ENCODE peak calls at places on chromosomes 1 and 21, in nine cellular contexts. S, Y, V, X, R, Z, J, H and W are unnamed samples.

GRCh38 chr1:67645495-67646144 is 39.4 kb upstream of the GADD45A start:
- DNase-seq in S (no peak), Y (peak; percentile 41), V (no peak), X (no peak), R (peak; percentile 63), Z (peak; percentile 72), J (no peak), H (peak; percentile 69), W (peak; percentile 75)

GRCh38 chr1:226892534-226892895 is 22.1 kb downstream of the PSEN2 start:
- DNase-seq in S (no peak), Y (no peak), V (no peak), X (no peak), R (no peak), Z (no peak), J (no peak), H (no peak), W (no peak)

GRCh38 chr1:93005252-93005598 is 44.0 kb upstream of the DIPK1A start:
- DNase-seq in S (no peak), Y (no peak), V (no peak), X (no peak), R (no peak), Z (no peak), J (no peak), H (no peak), W (no peak)

GRCh38 chr1:60821156-60821555 is 261.2 kb upstream of the NFIA start:
- DNase-seq in S (no peak), Y (no peak), V (no peak), X (no peak), R (no peak), Z (no peak), J (no peak), H (no peak), W (no peak)

GRCh38 chr1:196660912-196661311 is 9.1 kb downstream of the CFH start:
- DNase-seq in S (no peak), Y (peak; percentile 47), V (no peak), X (peak; percentile 33), R (no peak), Z (no peak), J (no peak), H (no peak), W (peak; percentile 15)

GRCh38 chr1:187129132-187129531 is 300.4 kb downstream of the PLA2G4A start:
- DNase-seq in S (no peak), Y (no peak), V (no peak), X (no peak), R (no peak), Z (no peak), J (no peak), H (no peak), W (no peak)

GRCh38 chr21:38567577-38568360 is 69.5 kb upstream of the ERG start:
- DNase-seq in S (no peak), Y (no peak), V (no peak), X (peak; percentile 6), R (no peak), Z (no peak), J (no peak), H (no peak), W (no peak)

GRCh38 chr21:30616125-30616524 is at the start of gene KRTAP20-1:
- DNase-seq in S (no peak), Y (no peak), V (no peak), X (no peak), R (no peak), Z (no peak), J (no peak), H (no peak), W (no peak)

GRCh38 chr1:225890346-225891228 is 1.6 kb upstream of the LEFTY1 start:
- DNase-seq in S (no peak), Y (no peak), V (no peak), X (no peak), R (no peak), Z (no peak), J (no peak), H (no peak), W (peak; percentile 58)

GRCh38 chr1:225887030-225887314 is 2.0 kb downstream of the LEFTY1 start:
- DNase-seq in S (no peak), Y (no peak), V (no peak), X (no peak), R (no peak), Z (no peak), J (no peak), H (no peak), W (no peak)

GRCh38 chr1:225889743-225890142 is 797 bp upstream of the LEFTY1 start:
- DNase-seq in S (no peak), Y (no peak), V (no peak), X (no peak), R (no peak), Z (no peak), J (no peak), H (no peak), W (no peak)

GRCh38 chr1:225888289-225888897 is 553 bp downstream of the LEFTY1 start:
- DNase-seq in S (no peak), Y (no peak), V (no peak), X (no peak), R (no peak), Z (no peak), J (no peak), H (no peak), W (no peak)

DNA sequence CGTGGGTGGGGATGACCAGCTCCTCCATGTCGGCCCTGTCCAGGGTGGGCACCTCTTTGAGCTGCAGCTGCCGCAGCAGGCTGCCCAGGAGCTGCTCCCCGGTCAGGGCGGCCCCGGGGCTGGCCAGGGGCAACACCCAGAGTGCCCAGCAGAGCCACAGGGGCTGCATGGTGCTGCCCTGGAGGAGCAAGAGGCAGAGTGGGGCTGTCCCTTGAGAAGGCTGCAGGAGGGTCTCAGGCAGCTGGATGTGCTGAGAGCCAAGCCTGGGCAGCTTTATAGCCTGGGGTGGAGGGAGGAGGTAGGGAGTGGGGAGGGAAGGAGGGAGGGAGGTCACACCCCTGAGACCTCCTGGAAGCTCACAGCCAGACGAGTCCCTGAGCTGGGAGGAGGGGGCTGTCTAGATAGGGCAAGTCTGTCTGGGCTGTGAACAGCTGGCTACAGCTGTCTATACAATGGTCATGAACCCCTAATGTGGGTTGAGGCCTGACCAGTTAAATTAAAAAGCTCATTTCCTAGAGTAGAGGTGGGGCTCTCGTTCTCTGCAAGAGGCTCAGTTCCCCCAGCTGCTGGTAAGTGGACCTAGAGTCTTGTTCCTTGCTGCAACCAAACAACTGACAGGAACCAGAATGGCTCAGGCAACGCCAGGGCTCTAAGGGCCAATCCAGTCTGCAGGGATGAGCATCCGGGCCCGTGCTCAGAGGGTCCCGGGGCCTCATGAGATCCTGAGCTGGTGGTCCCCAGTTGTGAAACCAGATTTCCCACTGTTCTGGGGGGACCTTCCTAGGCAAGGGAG is at the start of gene LEFTY1:
- DNase-seq in S (no peak), Y (no peak), V (no peak), X (no peak), R (no peak), Z (no peak), J (no peak), H (no peak), W (peak; percentile 62)
- TF ChIP-seq POLR2A in S (no peak), Y (no peak), V (no peak), X (no peak), R (no peak), Z (no peak), J (no peak), H (no peak), W (peak; percentile 84)

GRCh38 chr21:25427828-25428227 is 179.5 kb downstream of the MRPL39 start:
- DNase-seq in S (no peak), Y (no peak), V (no peak), X (no peak), R (no peak), Z (no peak), J (no peak), H (no peak), W (no peak)

GRCh38 chr21:25424674-25425073 is 182.6 kb downstream of the MRPL39 start:
- DNase-seq in S (no peak), Y (no peak), V (no peak), X (no peak), R (no peak), Z (no peak), J (no peak), H (no peak), W (no peak)

GRCh38 chr21:25425156-25425555 is 182.1 kb downstream of the MRPL39 start:
- DNase-seq in S (no peak), Y (no peak), V (no peak), X (no peak), R (no peak), Z (no peak), J (no peak), H (no peak), W (no peak)

GRCh38 chr21:25426580-25426979 is 180.7 kb downstream of the MRPL39 start:
- DNase-seq in S (no peak), Y (no peak), V (no peak), X (no peak), R (no peak), Z (no peak), J (no peak), H (no peak), W (no peak)

DNA sequence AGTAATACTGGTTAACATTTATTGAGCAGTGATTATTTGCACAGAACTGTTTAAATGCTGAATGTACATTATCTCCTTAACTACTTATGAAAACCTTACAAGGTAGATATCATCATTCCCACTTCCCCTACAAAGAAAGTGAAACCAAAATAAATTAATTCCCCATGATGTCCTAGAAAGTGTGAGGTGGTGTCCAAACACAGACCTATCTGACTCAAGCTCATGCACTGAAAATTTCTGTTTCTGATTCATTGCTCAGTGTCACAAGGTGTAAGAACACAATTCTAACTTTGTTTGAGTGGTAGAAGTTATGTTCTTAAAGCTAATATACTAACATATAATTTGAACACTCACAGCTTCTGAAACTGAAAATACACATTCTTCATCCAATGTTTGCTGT is 178.7 kb downstream of the MRPL39 start:
- DNase-seq in S (no peak), Y (no peak), V (no peak), X (peak; percentile 5), R (no peak), Z (no peak), J (no peak), H (no peak), W (no peak)
- H3K4me3 ChIP-seq in S (no peak overlapping the region), Y (no peak overlapping the region), V (no peak overlapping the region), X (no peak overlapping the region), R (no peak overlapping the region), Z (no peak overlapping the region), J (no peak overlapping the region), H (no peak overlapping the region), W (no peak overlapping the region)

DNA sequence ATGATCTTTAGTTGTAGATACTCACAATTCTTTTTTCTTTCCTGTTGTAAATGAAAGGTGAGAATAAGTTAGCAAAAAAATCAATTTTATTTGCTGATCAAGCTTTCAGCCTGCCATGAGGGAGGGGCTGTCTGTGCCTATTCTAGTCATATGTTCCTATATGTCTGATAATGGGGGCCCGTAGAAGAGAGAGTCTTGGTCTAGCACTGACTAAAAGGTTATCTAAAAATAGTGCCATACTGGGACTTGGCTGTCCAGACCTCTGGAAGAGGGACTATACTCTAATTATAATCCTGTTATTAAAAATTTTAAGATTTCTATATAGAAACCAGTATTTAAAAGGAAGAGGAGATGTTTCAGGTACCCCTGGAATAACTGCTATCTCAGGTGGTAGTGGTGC is 18.6 kb downstream of the GNAI3 start:
- DNase-seq in S (no peak), Y (no peak), V (no peak), X (no peak), R (no peak), Z (no peak), J (no peak), H (no peak), W (no peak)
- H3K4me1 ChIP-seq in S (peaks cover 13% of the 10 kb centered on the region), Y (peaks cover 4% of the 10 kb centered on the region), V (peaks cover 14% of the 10 kb centered on the region), X (peaks cover 8% of the 10 kb centered on the region), R (peaks cover 34% of the 10 kb centered on the region), Z (peaks cover 74% of the 10 kb centered on the region), J (peaks cover 20% of the 10 kb centered on the region), H (peaks cover 3% of the 10 kb centered on the region), W (peaks cover 82% of the 10 kb centered on the region)

DNA sequence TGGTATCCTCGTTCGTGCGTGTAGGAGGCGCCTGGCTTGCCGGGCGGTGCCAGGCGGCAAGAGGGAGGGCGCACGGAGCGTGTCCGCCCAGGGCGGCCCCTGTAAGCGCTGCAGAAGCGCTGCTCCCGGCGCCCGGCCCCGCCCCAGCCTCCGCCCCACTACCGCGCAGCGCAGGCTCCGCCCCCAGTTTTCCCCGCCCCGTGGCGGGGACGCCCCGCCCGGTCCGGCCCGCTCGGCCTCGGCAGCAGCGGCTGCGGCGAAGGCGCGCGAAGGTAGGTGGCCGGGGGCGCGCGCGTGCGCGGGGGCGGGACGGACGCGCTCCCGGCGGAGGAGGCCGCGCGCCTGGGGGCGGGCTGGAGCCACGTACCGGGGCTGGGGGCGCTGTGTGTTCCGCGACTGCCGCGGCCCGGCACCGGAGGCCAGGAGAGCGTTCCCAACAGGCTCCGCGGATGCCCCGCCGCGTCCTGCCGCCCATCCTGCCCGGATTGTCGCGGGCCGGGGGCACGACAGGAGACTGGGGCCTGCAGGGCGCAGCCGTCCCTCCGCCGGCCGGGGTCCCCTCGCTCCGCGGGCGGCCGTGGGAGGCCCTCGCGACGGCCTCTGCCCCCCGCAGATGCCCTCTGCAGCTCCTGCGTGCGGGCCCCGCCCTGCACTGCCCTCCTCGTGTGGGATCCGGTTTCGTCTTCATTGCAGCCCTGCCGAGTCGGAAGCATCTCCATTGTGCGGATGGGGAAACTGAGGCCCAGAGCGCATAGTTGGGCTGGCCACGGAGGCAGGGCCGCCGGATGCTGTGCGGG is 7.7 kb upstream of the CROCC start:
- DNase-seq in S (peak; percentile 99), Y (peak; percentile 94), V (peak; percentile 91), X (peak; percentile 95), R (peak; percentile 100), Z (peak; percentile 97), J (peak; percentile 99), H (peak; percentile 90), W (peak; percentile 97)
- TF ChIP-seq POLR2A in S (peak; percentile 77), Y (peak; percentile 50), V (peak; percentile 45), X (peak; percentile 53), R (peak; percentile 6), Z (no peak), J (peak; percentile 74), H (peak; percentile 83), W (peak; percentile 86)